ENCODE peak calls at places on chromosomes 16 and 17, in four cellular contexts. W is Caco-2, B is fibroblast of pulmonary artery, Y is A549. D is an unnamed sample.

GRCh38 chr17:8151641-8152111 is 528 bp downstream of the PER1 start:
- DNase-seq in W (no peak), B (peak; percentile 73), Y (no peak), D (no peak)

GRCh38 chr16:4667203-4667983 is 26.0 kb upstream of the NUDT16L1 start:
- DNase-seq in W (no peak), B (no peak), Y (no peak), D (no peak)

GRCh38 chr16:27429981-27430441 is 28.0 kb downstream of the IL21R start:
- DNase-seq in W (no peak), B (no peak), Y (no peak), D (no peak)

GRCh38 chr17:73215414-73215813 is 22.6 kb downstream of the COG1 start:
- DNase-seq in W (no peak), B (no peak), Y (peak; percentile 51), D (no peak)

GRCh38 chr17:16444258-16444886 is 29.0 kb downstream of the TRPV2 start:
- DNase-seq in W (peak; percentile 65), B (no peak), Y (peak; percentile 37), D (no peak)

GRCh38 chr16:85515319-85515745 is 97.8 kb upstream of the GSE1 start:
- DNase-seq in W (no peak), B (no peak), Y (no peak), D (no peak)

GRCh38 chr16:74760007-74760767 is 14.4 kb downstream of the FA2H start:
- DNase-seq in W (peak; percentile 31), B (no peak), Y (peak; percentile 85), D (peak; percentile 51)

GRCh38 chr17:17710728-17711541 is 29.7 kb downstream of the RAI1 start:
- DNase-seq in W (peak; percentile 97), B (peak; percentile 91), Y (peak; percentile 95), D (peak; percentile 98)

GRCh38 chr17:60128171-60128859 is 21.5 kb upstream of the CA4 start:
- DNase-seq in W (peak; percentile 7), B (no peak), Y (no peak), D (no peak)

GRCh38 chr16:10031473-10031872 is 150.8 kb downstream of the GRIN2A start:
- DNase-seq in W (no peak), B (no peak), Y (no peak), D (no peak)

GRCh38 chr17:70084476-70084875 is 9.5 kb downstream of the KCNJ16 start:
- DNase-seq in W (no peak), B (peak; percentile 24), Y (no peak), D (no peak)

GRCh38 chr16:88276591-88276990 is 106.2 kb upstream of the ZNF469 start:
- DNase-seq in W (peak; percentile 19), B (no peak), Y (no peak), D (no peak)

GRCh38 chr17:7711356-7711755 is 6.2 kb upstream of the DNAH2 start:
- DNase-seq in W (no peak), B (no peak), Y (peak; percentile 54), D (no peak)

GRCh38 chr17:34241062-34241461 is 14.0 kb upstream of the CCL2 start:
- DNase-seq in W (no peak), B (peak; percentile 55), Y (no peak), D (no peak)

DNA sequence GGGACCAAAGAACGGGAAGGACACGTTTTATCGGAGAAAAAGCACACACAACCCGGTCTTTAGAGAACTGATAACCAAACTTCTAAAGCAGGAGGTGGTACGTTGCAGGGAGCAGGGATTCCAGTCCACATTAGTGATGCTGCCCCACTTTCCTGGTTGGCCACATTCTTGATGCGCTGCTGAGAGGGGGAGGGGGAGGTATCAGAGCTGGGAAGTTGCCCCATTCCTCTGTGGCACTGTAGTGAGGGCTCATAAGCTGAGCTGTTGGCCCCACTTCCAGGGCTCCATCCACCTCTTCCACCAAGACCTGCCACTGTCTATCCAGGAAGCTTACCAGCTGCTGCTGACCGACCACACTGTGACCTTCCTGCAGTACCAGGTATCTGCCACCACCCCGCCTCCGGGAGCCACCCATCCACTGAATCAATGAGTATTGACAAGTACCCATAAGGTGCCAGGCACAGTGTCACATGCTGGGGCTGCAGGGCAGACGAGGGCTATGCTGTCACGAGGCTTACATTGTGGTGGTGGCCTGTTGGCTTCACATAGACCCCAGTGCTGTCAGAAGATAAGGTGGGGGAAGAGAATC is 1.0 kb downstream of the TSEN54 start:
- DNase-seq in W (peak; percentile 53), B (no peak), Y (no peak), D (no peak)
- TF ChIP-seq CTCF in W (peak; percentile 2), B (no peak), Y (no peak), D (no peak)

DNA sequence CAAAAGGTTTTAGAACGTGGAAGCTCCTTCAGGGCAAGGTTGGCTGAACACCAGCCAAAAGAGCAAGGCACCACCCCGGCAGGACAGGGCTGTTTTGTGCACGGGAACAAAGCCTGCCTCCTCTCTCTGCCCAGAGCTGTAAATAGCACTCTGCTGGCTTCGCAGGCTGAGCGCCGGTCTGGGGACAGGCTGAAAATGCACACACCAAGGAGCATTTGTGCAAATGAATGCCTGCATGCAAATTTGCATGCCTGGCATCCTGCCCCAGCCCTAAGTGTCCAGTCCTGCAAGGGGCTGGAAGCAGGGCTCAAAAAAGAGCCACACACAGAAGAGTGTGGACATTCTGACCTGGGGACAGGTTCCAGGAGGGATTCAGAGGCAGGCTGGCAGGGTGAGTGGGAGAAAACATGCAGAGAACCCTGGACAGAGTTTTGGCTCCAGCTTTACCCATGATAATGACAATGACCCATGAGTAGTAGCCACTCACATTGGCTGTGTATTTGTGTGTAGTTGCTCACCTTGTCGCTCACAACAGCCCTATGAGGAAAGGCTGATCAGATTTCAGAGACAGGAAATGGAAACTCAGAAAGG is 11.7 kb downstream of the ABAT start:
- DNase-seq in W (no peak), B (no peak), Y (no peak), D (no peak)
- H3K4me3 ChIP-seq in W (no peak overlapping the region), B (no peak overlapping the region), Y (no peak overlapping the region), D (no peak overlapping the region)

GRCh38 chr17:58369214-58370031 is 17.4 kb upstream of the SUPT4H1 start:
- DNase-seq in W (peak; percentile 77), B (no peak), Y (no peak), D (no peak)

GRCh38 chr17:58370716-58371115 is 18.7 kb upstream of the SUPT4H1 start:
- DNase-seq in W (no peak), B (no peak), Y (no peak), D (no peak)

GRCh38 chr17:58373003-58373402 is 21.0 kb upstream of the SUPT4H1 start:
- DNase-seq in W (no peak), B (no peak), Y (no peak), D (no peak)

GRCh38 chr17:58370309-58370708 is 18.3 kb upstream of the SUPT4H1 start:
- DNase-seq in W (no peak), B (no peak), Y (no peak), D (no peak)

GRCh38 chr17:58371300-58371950 is 19.4 kb upstream of the SUPT4H1 start:
- DNase-seq in W (no peak), B (no peak), Y (no peak), D (no peak)
- TF ChIP-seq CTCF in W (no peak), B (no peak), Y (no peak), D (no peak)

DNA sequence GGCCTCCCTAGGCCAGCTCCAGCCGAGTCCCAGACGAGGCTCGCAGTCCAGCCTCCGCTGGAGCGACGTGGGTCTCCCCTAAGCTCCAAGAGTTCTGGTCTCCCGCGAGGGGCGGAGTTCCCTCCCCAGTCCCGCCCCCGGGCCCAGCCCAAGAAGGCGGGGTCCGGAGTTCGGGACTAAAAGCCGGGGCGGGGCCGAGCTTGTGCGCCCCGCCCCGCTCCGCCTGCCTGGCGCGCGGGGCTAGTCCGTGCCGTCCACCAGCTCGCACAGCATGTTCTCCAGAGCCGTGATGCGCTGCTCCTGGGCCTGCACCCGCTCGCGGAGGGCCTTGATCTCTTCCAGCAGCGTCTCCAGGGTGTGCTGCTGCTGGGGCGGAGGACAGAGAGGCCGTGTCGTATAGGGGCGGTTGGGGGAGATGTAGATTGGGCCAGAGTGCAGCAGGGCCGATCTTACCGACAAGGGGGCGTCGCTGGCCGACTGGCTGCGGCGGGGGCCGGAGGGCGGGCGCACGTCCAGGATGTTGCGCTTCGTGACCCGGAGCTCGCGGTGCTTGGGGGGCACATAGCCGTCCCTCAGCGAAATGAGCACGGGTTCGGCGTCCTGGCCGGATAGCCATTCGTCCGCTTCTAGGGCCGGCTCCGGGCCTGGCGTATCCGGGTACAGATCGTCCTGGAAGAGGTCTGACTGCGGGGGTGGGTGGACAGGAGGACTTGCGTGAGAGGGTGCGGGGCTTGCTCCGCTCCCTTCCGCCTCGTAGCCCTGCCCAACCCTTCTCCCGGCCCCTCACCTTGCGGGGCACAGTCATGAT is 7.0 kb downstream of the CORO6 start:
- DNase-seq in W (peak; percentile 79), B (peak; percentile 82), Y (peak; percentile 73), D (peak; percentile 61)
- H3K4me3 ChIP-seq in W (peak overlapping the region; percentile 42), B (peak overlapping the region; percentile 30), Y (no peak overlapping the region), D (peak overlapping the region; percentile 36)

DNA sequence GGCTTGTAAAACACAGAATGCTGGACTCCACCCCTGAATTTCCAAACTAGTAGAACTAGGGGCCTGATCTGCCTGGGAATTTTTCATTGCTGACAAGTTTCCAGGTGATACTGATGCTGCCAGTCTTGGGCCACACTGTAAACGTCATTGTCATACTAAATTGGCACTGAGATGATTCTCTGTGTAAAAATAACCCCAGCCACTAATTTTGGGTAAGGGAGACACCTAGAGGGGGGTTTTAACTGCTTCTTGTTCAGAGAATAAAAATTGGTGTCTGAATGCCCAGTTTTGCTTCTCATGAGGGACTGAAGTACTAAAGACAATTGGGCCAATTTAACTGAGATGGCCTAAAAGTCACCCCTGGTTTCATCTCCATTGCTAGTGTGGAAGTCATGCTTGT is 5.0 kb upstream of the CDH13 start:
- DNase-seq in W (no peak), B (no peak), Y (no peak), D (no peak)
- TF ChIP-seq CTCF in W (peak; percentile 15), B (no peak), Y (peak; percentile 7), D (peak; percentile 24)

GRCh38 chr16:22684282-22685161 is 129.4 kb upstream of the HS3ST2 start:
- DNase-seq in W (no peak), B (no peak), Y (no peak), D (no peak)
- H3K4me3 ChIP-seq in W (no peak overlapping the region), B (no peak overlapping the region), Y (no peak overlapping the region), D (no peak overlapping the region)

DNA sequence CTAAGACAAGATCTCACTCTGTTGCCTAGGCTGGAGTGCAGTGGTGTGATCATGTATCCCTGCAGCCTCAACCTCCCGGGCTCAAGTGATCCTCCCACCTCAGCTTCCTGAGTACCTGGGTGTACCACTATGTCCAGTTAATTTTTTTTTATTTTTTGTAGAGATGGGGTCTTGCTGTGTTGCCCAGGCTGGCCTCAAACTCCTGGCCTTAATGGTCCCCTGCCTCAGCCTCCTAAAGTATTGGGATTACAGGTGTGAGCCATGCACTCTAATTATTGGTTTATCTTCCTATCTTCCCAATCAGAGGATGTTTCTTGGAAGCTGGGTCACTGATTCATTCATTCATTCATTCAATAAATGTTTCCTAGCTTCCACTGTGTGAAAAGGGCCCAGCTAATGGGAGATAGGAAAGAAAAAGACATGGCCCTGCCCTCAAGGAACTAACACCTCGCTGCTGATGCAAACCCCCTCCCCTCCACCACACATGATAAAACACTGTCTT is 8.5 kb downstream of the ASPHD1 start:
- DNase-seq in W (no peak), B (no peak), Y (no peak), D (no peak)
- TF ChIP-seq CTCF in W (no peak), B (no peak), Y (no peak), D (no peak)

D was measured in retinal pigment epithelial cell.